ENCODE peak calls at places on chromosomes 4 and X, in eight cellular contexts. One of them, this sample, is unnamed.
A peak's percentile ranks its signal among the peaks of the same experiment; 100 is the strongest.

GRCh38 chr4:140637836-140638235 is 69.1 kb upstream of the UCP1 start:
- DNase-seq in brain microvascular endothelial cell: no peak
- DNase-seq in astrocyte of the spinal cord: no peak
- DNase-seq in cardiac muscle cell: peak; percentile 40
- DNase-seq in heart left ventricle: no peak
- DNase-seq in upper lobe of right lung: no peak
- DNase-seq in GM06990: no peak
- DNase-seq in tibial artery: no peak
- DNase-seq in this sample: no peak

GRCh38 chr4:32499176-32499575 is 1779.0 kb downstream of the PCDH7 start:
- DNase-seq in brain microvascular endothelial cell: peak; percentile 93
- DNase-seq in astrocyte of the spinal cord: peak; percentile 76
- DNase-seq in cardiac muscle cell: no peak
- DNase-seq in heart left ventricle: no peak
- DNase-seq in upper lobe of right lung: no peak
- DNase-seq in GM06990: no peak
- DNase-seq in tibial artery: no peak
- DNase-seq in this sample: no peak

GRCh38 chrX:150161092-150161672 is 201.9 kb upstream of the MAMLD1 start:
- DNase-seq in brain microvascular endothelial cell: no peak
- DNase-seq in astrocyte of the spinal cord: no peak
- DNase-seq in cardiac muscle cell: no peak
- DNase-seq in heart left ventricle: no peak
- DNase-seq in upper lobe of right lung: no peak
- DNase-seq in GM06990: no peak
- DNase-seq in tibial artery: no peak
- DNase-seq in this sample: no peak

GRCh38 chrX:77436682-77437081 is 10.5 kb upstream of the FGF16 start:
- DNase-seq in brain microvascular endothelial cell: peak; percentile 56
- DNase-seq in astrocyte of the spinal cord: no peak
- DNase-seq in cardiac muscle cell: no peak
- DNase-seq in heart left ventricle: no peak
- DNase-seq in upper lobe of right lung: no peak
- DNase-seq in GM06990: no peak
- DNase-seq in tibial artery: no peak
- DNase-seq in this sample: no peak

GRCh38 chr4:60485279-60485678 is 714.8 kb upstream of the ADGRL3 start:
- DNase-seq in brain microvascular endothelial cell: no peak
- DNase-seq in astrocyte of the spinal cord: peak; percentile 48
- DNase-seq in cardiac muscle cell: no peak
- DNase-seq in heart left ventricle: no peak
- DNase-seq in upper lobe of right lung: no peak
- DNase-seq in GM06990: no peak
- DNase-seq in tibial artery: no peak
- DNase-seq in this sample: no peak

GRCh38 chrX:15073313-15073712 is 196.6 kb downstream of the ASB9 start:
- DNase-seq in brain microvascular endothelial cell: no peak
- DNase-seq in astrocyte of the spinal cord: no peak
- DNase-seq in cardiac muscle cell: no peak
- DNase-seq in heart left ventricle: no peak
- DNase-seq in upper lobe of right lung: no peak
- DNase-seq in GM06990: no peak
- DNase-seq in tibial artery: no peak
- DNase-seq in this sample: no peak

GRCh38 chr4:88613417-88613875 is 21.2 kb downstream of the HERC3 start:
- DNase-seq in brain microvascular endothelial cell: no peak
- DNase-seq in astrocyte of the spinal cord: peak; percentile 32
- DNase-seq in cardiac muscle cell: peak; percentile 57
- DNase-seq in heart left ventricle: no peak
- DNase-seq in upper lobe of right lung: no peak
- DNase-seq in GM06990: no peak
- DNase-seq in tibial artery: no peak
- DNase-seq in this sample: no peak

GRCh38 chr4:73883306-73883705 is 14.1 kb downstream of the CXCL1 start:
- DNase-seq in brain microvascular endothelial cell: peak; percentile 68
- DNase-seq in astrocyte of the spinal cord: peak; percentile 89
- DNase-seq in cardiac muscle cell: no peak
- DNase-seq in heart left ventricle: no peak
- DNase-seq in upper lobe of right lung: no peak
- DNase-seq in GM06990: no peak
- DNase-seq in tibial artery: no peak
- DNase-seq in this sample: no peak

GRCh38 chr4:153143527-153144348 is 60.5 kb upstream of the TRIM2 start:
- DNase-seq in brain microvascular endothelial cell: no peak
- DNase-seq in astrocyte of the spinal cord: peak; percentile 74
- DNase-seq in cardiac muscle cell: peak; percentile 50
- DNase-seq in heart left ventricle: no peak
- DNase-seq in upper lobe of right lung: no peak
- DNase-seq in GM06990: no peak
- DNase-seq in tibial artery: no peak
- DNase-seq in this sample: no peak

GRCh38 chrX:109847257-109848187 is 114.5 kb upstream of the ACSL4 start:
- DNase-seq in brain microvascular endothelial cell: peak; percentile 27
- DNase-seq in astrocyte of the spinal cord: peak; percentile 58
- DNase-seq in cardiac muscle cell: no peak
- DNase-seq in heart left ventricle: no peak
- DNase-seq in upper lobe of right lung: no peak
- DNase-seq in GM06990: no peak
- DNase-seq in tibial artery: no peak
- DNase-seq in this sample: no peak

GRCh38 chr4:159269956-159270355 is 167.1 kb downstream of the RAPGEF2 start:
- DNase-seq in brain microvascular endothelial cell: no peak
- DNase-seq in astrocyte of the spinal cord: no peak
- DNase-seq in cardiac muscle cell: no peak
- DNase-seq in heart left ventricle: no peak
- DNase-seq in upper lobe of right lung: no peak
- DNase-seq in GM06990: no peak
- DNase-seq in tibial artery: no peak
- DNase-seq in this sample: no peak

GRCh38 chr4:159267940-159268327 is 165.1 kb downstream of the RAPGEF2 start:
- DNase-seq in brain microvascular endothelial cell: no peak
- DNase-seq in astrocyte of the spinal cord: peak; percentile 55
- DNase-seq in cardiac muscle cell: no peak
- DNase-seq in heart left ventricle: no peak
- DNase-seq in upper lobe of right lung: no peak
- DNase-seq in GM06990: no peak
- DNase-seq in tibial artery: no peak
- DNase-seq in this sample: no peak

GRCh38 chr4:159267023-159267939 is 164.4 kb downstream of the RAPGEF2 start:
- DNase-seq in brain microvascular endothelial cell: no peak
- DNase-seq in astrocyte of the spinal cord: peak; percentile 43
- DNase-seq in cardiac muscle cell: peak; percentile 41
- DNase-seq in heart left ventricle: no peak
- DNase-seq in upper lobe of right lung: no peak
- DNase-seq in GM06990: no peak
- DNase-seq in tibial artery: no peak
- DNase-seq in this sample: no peak

GRCh38 chr4:159269143-159269542 is 166.3 kb downstream of the RAPGEF2 start:
- DNase-seq in brain microvascular endothelial cell: no peak
- DNase-seq in astrocyte of the spinal cord: no peak
- DNase-seq in cardiac muscle cell: no peak
- DNase-seq in heart left ventricle: no peak
- DNase-seq in upper lobe of right lung: no peak
- DNase-seq in GM06990: no peak
- DNase-seq in tibial artery: no peak
- DNase-seq in this sample: no peak

DNA sequence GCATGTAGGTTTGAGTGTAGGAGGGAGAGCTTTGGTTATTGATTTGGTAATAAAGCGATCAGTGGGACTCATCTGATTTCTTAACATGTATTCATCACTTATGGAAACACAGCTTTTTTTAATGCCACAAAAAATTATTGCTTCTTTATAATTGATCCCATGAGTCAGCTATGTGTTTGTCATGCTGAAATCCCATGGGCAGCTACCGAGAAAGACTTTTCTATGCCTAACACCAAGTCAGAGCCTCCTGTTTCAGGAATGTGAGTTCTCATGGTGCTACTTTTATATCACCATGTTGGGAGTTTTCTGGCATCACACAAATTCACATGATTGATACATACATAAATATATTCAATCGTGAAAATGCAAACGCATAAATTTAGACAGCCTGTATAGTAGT is 165.7 kb downstream of the RAPGEF2 start:
- DNase-seq in brain microvascular endothelial cell: no peak
- DNase-seq in astrocyte of the spinal cord: no peak
- DNase-seq in cardiac muscle cell: no peak
- DNase-seq in heart left ventricle: no peak
- DNase-seq in upper lobe of right lung: no peak
- DNase-seq in GM06990: no peak
- DNase-seq in tibial artery: no peak
- DNase-seq in this sample: no peak
- H3K4me3 ChIP-seq in brain microvascular endothelial cell: no peak overlapping the region
- H3K4me3 ChIP-seq in astrocyte of the spinal cord: no peak overlapping the region
- H3K4me3 ChIP-seq in cardiac muscle cell: no peak overlapping the region
- H3K4me3 ChIP-seq in heart left ventricle: peak overlapping the region; percentile 40
- H3K4me3 ChIP-seq in upper lobe of right lung: no peak overlapping the region
- H3K4me3 ChIP-seq in GM06990: no peak overlapping the region
- H3K4me3 ChIP-seq in tibial artery: peak overlapping the region; percentile 34
- H3K4me3 ChIP-seq in this sample: no peak overlapping the region

DNA sequence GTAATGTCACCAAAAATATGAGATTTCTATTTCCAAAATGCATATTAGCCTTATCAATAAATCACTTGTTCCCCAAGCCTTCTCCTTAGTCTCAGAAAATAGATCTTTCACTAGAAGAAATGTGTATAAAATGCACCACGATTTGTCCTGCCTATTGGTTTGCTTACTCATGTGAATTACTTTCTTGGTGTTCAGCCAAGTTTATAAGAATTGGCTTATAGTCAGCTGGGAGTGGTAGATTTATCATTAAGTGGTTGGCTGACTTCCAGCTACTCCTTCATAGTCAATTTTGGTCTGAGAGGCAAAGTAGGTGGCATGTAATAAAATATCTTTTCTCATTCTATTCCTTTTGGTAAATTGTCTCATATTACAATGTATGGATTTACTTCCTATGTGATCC is 1.3 kb downstream of the SULT1E1 start:
- DNase-seq in brain microvascular endothelial cell: no peak
- DNase-seq in astrocyte of the spinal cord: peak; percentile 22
- DNase-seq in cardiac muscle cell: no peak
- DNase-seq in heart left ventricle: no peak
- DNase-seq in upper lobe of right lung: no peak
- DNase-seq in GM06990: no peak
- DNase-seq in tibial artery: no peak
- DNase-seq in this sample: no peak
- H3K4me3 ChIP-seq in brain microvascular endothelial cell: peak overlapping the region; percentile 45
- H3K4me3 ChIP-seq in astrocyte of the spinal cord: no peak overlapping the region
- H3K4me3 ChIP-seq in cardiac muscle cell: no peak overlapping the region
- H3K4me3 ChIP-seq in heart left ventricle: no peak overlapping the region
- H3K4me3 ChIP-seq in upper lobe of right lung: no peak overlapping the region
- H3K4me3 ChIP-seq in GM06990: no peak overlapping the region
- H3K4me3 ChIP-seq in tibial artery: no peak overlapping the region
- H3K4me3 ChIP-seq in this sample: no peak overlapping the region

GRCh38 chrX:153407736-153408135 is 3.5 kb upstream of the ZFP92 start:
- DNase-seq in brain microvascular endothelial cell: no peak
- DNase-seq in astrocyte of the spinal cord: no peak
- DNase-seq in cardiac muscle cell: no peak
- DNase-seq in heart left ventricle: no peak
- DNase-seq in upper lobe of right lung: no peak
- DNase-seq in GM06990: no peak
- DNase-seq in tibial artery: no peak
- DNase-seq in this sample: no peak
- H3K4me3 ChIP-seq in brain microvascular endothelial cell: no peak overlapping the region
- H3K4me3 ChIP-seq in astrocyte of the spinal cord: no peak overlapping the region
- H3K4me3 ChIP-seq in cardiac muscle cell: no peak overlapping the region
- H3K4me3 ChIP-seq in heart left ventricle: no peak overlapping the region
- H3K4me3 ChIP-seq in upper lobe of right lung: no peak overlapping the region
- H3K4me3 ChIP-seq in GM06990: no peak overlapping the region
- H3K4me3 ChIP-seq in tibial artery: no peak overlapping the region
- H3K4me3 ChIP-seq in this sample: no peak overlapping the region

GRCh38 chrX:140057001-140057411 is 91.7 kb upstream of the CXorf66 start:
- DNase-seq in brain microvascular endothelial cell: peak; percentile 51
- DNase-seq in astrocyte of the spinal cord: peak; percentile 74
- DNase-seq in cardiac muscle cell: peak; percentile 81
- DNase-seq in heart left ventricle: peak; percentile 62
- DNase-seq in upper lobe of right lung: peak; percentile 72
- DNase-seq in GM06990: peak; percentile 8
- DNase-seq in tibial artery: peak; percentile 68
- DNase-seq in this sample: peak; percentile 58
- H3K4me3 ChIP-seq in brain microvascular endothelial cell: no peak overlapping the region
- H3K4me3 ChIP-seq in astrocyte of the spinal cord: no peak overlapping the region
- H3K4me3 ChIP-seq in cardiac muscle cell: no peak overlapping the region
- H3K4me3 ChIP-seq in heart left ventricle: no peak overlapping the region
- H3K4me3 ChIP-seq in upper lobe of right lung: no peak overlapping the region
- H3K4me3 ChIP-seq in GM06990: no peak overlapping the region
- H3K4me3 ChIP-seq in tibial artery: no peak overlapping the region
- H3K4me3 ChIP-seq in this sample: no peak overlapping the region

DNA sequence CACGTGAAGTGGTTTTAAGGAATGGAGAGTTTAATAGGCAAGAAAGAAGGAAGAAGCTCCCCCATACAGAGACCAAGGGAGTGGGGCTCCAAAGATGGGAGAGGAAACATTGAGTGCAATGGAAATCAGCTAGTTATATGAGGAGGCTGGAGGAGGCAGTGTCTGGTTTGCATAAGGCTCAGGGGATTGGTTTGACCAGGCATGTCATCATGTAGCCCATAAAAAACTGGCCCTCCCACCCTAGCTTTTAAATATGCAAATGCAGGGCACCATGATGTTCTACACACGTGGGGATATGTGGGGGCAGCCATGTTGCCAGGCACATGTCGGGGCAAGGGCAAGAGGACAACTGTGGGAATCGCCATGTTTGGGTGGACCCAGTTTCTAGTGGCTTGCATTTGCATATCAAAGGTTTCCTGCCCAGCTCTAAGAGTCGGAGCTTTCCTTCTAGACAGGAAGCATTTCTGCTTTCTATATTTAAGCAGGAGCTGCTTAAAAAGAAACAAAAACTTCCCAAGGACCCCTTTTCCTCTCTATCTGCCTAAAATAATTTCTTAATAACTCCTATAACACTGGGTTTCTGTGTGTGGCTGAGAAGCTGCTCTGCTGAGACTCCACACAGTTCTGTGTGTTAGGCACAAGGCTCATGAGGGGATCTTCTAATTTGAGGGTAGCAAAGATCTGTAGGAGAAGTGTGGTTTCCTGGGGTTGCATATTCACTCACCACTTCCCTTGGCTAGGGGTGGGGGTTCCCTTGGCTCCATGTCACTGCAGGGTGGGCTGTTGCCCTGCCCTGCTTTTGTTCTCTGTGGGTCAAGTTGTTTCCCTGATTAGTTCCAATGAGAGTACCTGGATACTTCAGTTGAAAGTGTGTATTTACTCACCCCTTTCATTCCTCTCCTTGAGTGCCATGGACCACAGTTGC is 113.5 kb downstream of the VSIG4 start:
- DNase-seq in brain microvascular endothelial cell: no peak
- DNase-seq in astrocyte of the spinal cord: no peak
- DNase-seq in cardiac muscle cell: no peak
- DNase-seq in heart left ventricle: no peak
- DNase-seq in upper lobe of right lung: no peak
- DNase-seq in GM06990: peak; percentile 45
- DNase-seq in tibial artery: no peak
- DNase-seq in this sample: no peak
- H3K4me3 ChIP-seq in brain microvascular endothelial cell: no peak overlapping the region
- H3K4me3 ChIP-seq in astrocyte of the spinal cord: no peak overlapping the region
- H3K4me3 ChIP-seq in cardiac muscle cell: no peak overlapping the region
- H3K4me3 ChIP-seq in heart left ventricle: no peak overlapping the region
- H3K4me3 ChIP-seq in upper lobe of right lung: no peak overlapping the region
- H3K4me3 ChIP-seq in GM06990: no peak overlapping the region
- H3K4me3 ChIP-seq in tibial artery: no peak overlapping the region
- H3K4me3 ChIP-seq in this sample: no peak overlapping the region

GRCh38 chr4:147799986-147800555 is 68.2 kb downstream of the ARHGAP10 start:
- DNase-seq in brain microvascular endothelial cell: peak; percentile 49
- DNase-seq in astrocyte of the spinal cord: peak; percentile 59
- DNase-seq in cardiac muscle cell: no peak
- DNase-seq in heart left ventricle: no peak
- DNase-seq in upper lobe of right lung: no peak
- DNase-seq in GM06990: peak; percentile 71
- DNase-seq in tibial artery: no peak
- DNase-seq in this sample: peak; percentile 44
- H3K4me3 ChIP-seq in brain microvascular endothelial cell: no peak overlapping the region
- H3K4me3 ChIP-seq in astrocyte of the spinal cord: no peak overlapping the region
- H3K4me3 ChIP-seq in cardiac muscle cell: no peak overlapping the region
- H3K4me3 ChIP-seq in heart left ventricle: no peak overlapping the region
- H3K4me3 ChIP-seq in upper lobe of right lung: no peak overlapping the region
- H3K4me3 ChIP-seq in GM06990: no peak overlapping the region
- H3K4me3 ChIP-seq in tibial artery: no peak overlapping the region
- H3K4me3 ChIP-seq in this sample: no peak overlapping the region